ENCODE peak calls at places on chromosome 19, in five cellular contexts. M is GM23338, V is suprapubic skin, L is HL-60, Q is transverse colon. K is an unnamed sample.

GRCh38 chr19:35248310-35249145 is at the start of gene LSR:
- DNase-seq in M (peak; percentile 98), V (peak; percentile 88), L (no peak), Q (peak; percentile 94), K (peak; percentile 88)

GRCh38 chr19:7605490-7606222 is 10.0 kb downstream of the CAMSAP3 start:
- DNase-seq in M (peak; percentile 91), V (no peak), L (peak; percentile 58), Q (no peak), K (no peak)

GRCh38 chr19:19615086-19615485 is 3.4 kb downstream of the PBX4 start:
- DNase-seq in M (no peak), V (no peak), L (no peak), Q (no peak), K (no peak)

GRCh38 chr19:30371157-30371845 is 883 bp upstream of the ZNF536 start:
- DNase-seq in M (no peak), V (no peak), L (no peak), Q (no peak), K (no peak)

GRCh38 chr19:1102407-1103106 is 1.2 kb upstream of the GPX4 start:
- DNase-seq in M (no peak), V (no peak), L (no peak), Q (peak; percentile 64), K (no peak)

GRCh38 chr19:45215391-45216191 is 29.6 kb downstream of the EXOC3L2 start:
- DNase-seq in M (peak; percentile 77), V (no peak), L (no peak), Q (no peak), K (no peak)

GRCh38 chr19:51060336-51060735 is 4.6 kb downstream of the KLK13 start:
- DNase-seq in M (no peak), V (no peak), L (no peak), Q (no peak), K (no peak)

GRCh38 chr19:57240311-57241090 is at the start of gene ZNF805:
- DNase-seq in M (peak; percentile 99), V (peak; percentile 97), L (peak; percentile 95), Q (peak; percentile 97), K (peak; percentile 46)

GRCh38 chr19:30071871-30072270 is 129.8 kb downstream of the URI1 start:
- DNase-seq in M (no peak), V (peak; percentile 52), L (no peak), Q (peak; percentile 0), K (no peak)

GRCh38 chr19:42420055-42420544 is 7.1 kb downstream of the LIPE start:
- DNase-seq in M (peak; percentile 84), V (no peak), L (peak; percentile 60), Q (peak; percentile 64), K (no peak)

GRCh38 chr19:48991823-48992570 is 1.1 kb downstream of the GYS1 start:
- DNase-seq in M (peak; percentile 64), V (no peak), L (peak; percentile 51), Q (peak; percentile 70), K (no peak)

GRCh38 chr19:5480427-5480836 is 25.2 kb downstream of the ZNRF4 start:
- DNase-seq in M (peak; percentile 82), V (no peak), L (peak; percentile 15), Q (peak; percentile 26), K (no peak)

GRCh38 chr19:43622956-43623355 is 3.5 kb upstream of the ZNF428 start:
- DNase-seq in M (no peak), V (no peak), L (no peak), Q (no peak), K (no peak)

GRCh38 chr19:2495651-2496316 is 19.9 kb downstream of the GADD45B start:
- DNase-seq in M (no peak), V (no peak), L (no peak), Q (peak; percentile 63), K (no peak)

GRCh38 chr19:4984448-4984990 is 15.6 kb downstream of the KDM4B start:
- DNase-seq in M (no peak), V (no peak), L (no peak), Q (no peak), K (no peak)

GRCh38 chr19:44776402-44777096 is 1.1 kb upstream of the CBLC start:
- DNase-seq in M (peak; percentile 77), V (no peak), L (no peak), Q (peak; percentile 94), K (no peak)

GRCh38 chr19:3450796-3451411 is 29.4 kb downstream of the SMIM24 start:
- DNase-seq in M (no peak), V (no peak), L (no peak), Q (peak; percentile 61), K (no peak)

DNA sequence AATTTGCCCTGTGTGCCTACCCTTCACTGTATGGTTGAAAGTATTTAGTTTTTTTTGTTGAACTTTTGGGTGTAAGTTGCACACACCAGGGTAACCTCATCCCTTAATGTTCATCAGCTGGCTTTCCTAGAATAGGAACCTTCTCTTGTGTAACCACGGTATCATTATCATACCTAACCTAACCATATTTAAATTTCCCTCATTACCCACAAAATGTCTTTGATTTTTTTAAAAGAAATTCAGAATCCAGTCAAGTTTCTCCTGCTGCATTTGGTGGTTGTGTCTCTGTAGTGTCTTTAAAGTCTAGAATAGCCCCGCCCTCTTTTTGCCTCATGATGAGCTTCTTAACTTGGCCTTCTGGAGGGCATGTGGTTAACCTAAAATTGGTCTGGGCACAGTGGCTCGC is 80.3 kb downstream of the RYR1 start:
- DNase-seq in M (no peak), V (no peak), L (no peak), Q (no peak), K (no peak)
- TF ChIP-seq POLR2AphosphoS5 in M (no peak), V (no peak), L (no peak), Q (no peak), K (no peak)

DNA sequence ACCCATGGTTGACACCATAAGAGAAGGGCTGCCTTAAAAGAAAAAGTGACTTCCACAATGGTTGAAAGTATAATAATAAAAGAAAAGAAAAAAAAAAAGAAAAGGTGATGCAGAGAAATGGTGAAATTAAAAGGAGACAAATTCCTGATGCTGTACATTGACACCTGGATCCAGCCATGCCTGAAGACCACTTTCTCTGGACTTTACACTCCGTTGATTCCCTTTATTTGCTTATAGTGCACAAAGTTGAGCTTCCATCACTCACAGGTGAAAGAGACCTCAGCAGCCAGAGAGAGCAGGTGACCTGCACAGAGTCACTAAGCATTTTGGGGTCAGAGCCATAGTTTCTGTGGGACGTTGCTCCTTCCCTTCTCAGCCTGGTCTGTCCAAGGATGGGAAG is 12.2 kb upstream of the OR10H5 start:
- DNase-seq in M (no peak), V (no peak), L (no peak), Q (no peak), K (no peak)
- H3K27ac ChIP-seq in M (no peak overlapping the region), V (no peak overlapping the region), L (no peak overlapping the region), Q (no peak overlapping the region), K (no peak overlapping the region)

DNA sequence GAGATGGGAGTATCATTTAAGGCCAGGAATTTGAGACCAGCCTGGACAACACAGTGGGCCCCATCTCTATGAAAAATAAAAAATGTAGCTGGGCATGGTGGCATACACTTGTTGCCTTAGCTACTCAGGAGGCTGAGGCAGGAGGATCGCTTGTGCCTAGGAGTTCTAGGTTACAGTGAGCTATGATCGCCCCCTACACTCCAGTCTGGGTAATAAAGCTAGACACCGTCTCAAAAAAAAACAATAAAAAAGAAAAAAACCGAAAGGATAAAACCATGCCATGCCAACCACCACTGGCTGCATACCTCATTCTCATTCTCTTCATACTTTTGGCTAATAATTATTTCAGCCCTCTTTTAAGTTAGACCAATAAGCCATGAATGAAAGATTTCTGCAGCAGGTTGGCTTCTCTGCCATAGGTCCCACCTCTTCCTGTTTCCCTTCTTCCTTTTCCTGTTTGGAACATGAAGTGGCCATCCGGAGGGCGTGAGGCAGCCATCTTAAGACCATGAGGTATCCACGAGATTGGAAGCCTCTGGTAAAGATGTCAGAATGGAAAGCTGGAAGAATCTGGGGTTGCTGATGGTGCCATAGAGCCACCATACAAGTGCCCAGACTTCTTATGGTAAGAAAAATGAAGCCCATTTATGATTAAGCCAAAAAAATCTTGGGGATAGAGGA is 171.3 kb downstream of the CACNA1A start:
- DNase-seq in M (peak; percentile 26), V (no peak), L (no peak), Q (no peak), K (no peak)
- TF ChIP-seq POLR2AphosphoS5 in M (no peak), V (no peak), L (no peak), Q (no peak), K (no peak)

GRCh38 chr19:15138427-15138826 is 31.2 kb downstream of the SYDE1 start:
- DNase-seq in M (no peak), V (no peak), L (no peak), Q (no peak), K (no peak)
- H3K27ac ChIP-seq in M (no peak overlapping the region), V (no peak overlapping the region), L (no peak overlapping the region), Q (no peak overlapping the region), K (no peak overlapping the region)

K was measured in vagina.